ENCODE peak calls at places on chromosome 21, in seven cellular contexts. U is activated T-helper 1 cell treated with anti-CD3 and anti-CD28 coated beads, Interleukin-2, amount 50 U/mL, for 16 hours; N is T-helper 1 cell; O is naive B cell; E is mesendoderm; F is ACHN; D is iPS DF 6.9. I is an unnamed sample.

GRCh38 chr21:45542667-45543370 is 579 bp upstream of the SLC19A1 start:
- DNase-seq in D (no peak), U (no peak), F (no peak), O (no peak), E (no peak), N (no peak), I (no peak)

GRCh38 chr21:45412909-45413581 is 8.1 kb downstream of the COL18A1 start:
- DNase-seq in U (no peak), O (no peak), F (no peak), D (no peak), N (no peak), E (no peak), I (no peak)

GRCh38 chr21:38234395-38235142 is 22.2 kb upstream of the KCNJ15 start:
- DNase-seq in U (no peak), F (no peak), E (peak; percentile 61), D (no peak), N (no peak), O (no peak), I (no peak)

GRCh38 chr21:37562920-37563640 is 196.5 kb downstream of the DYRK1A start:
- DNase-seq in N (no peak), U (no peak), F (no peak), O (no peak), E (no peak), D (no peak), I (no peak)

GRCh38 chr21:27532081-27532480 is 565.2 kb upstream of the ADAMTS5 start:
- DNase-seq in O (no peak), E (no peak), D (no peak), F (peak; percentile 5), N (no peak), U (no peak), I (peak; percentile 15)

GRCh38 chr21:42439284-42440186 is 35.8 kb downstream of the UBASH3A start:
- DNase-seq in F (no peak), E (no peak), N (no peak), U (no peak), O (no peak), D (no peak), I (no peak)

GRCh38 chr21:42112857-42113256 is 41.7 kb downstream of the UMODL1 start:
- DNase-seq in D (no peak), U (no peak), E (no peak), N (no peak), O (no peak), F (no peak), I (no peak)

GRCh38 chr21:44950351-44950750 is 10.5 kb downstream of the SLX9 start:
- DNase-seq in E (no peak), O (no peak), D (no peak), F (no peak), U (no peak), N (no peak), I (no peak)

I was measured in HT1080.